ENCODE peak calls at places on chromosomes 5 and 9, in four cellular contexts. P, Q, R and F are unnamed samples.

GRCh38 chr5:14414615-14415515 is 166.7 kb upstream of the OTULINL start:
- DNase-seq in P (no peak), Q (no peak), R (no peak), F (no peak)

GRCh38 chr5:132254321-132254977 is 3.0 kb upstream of the PDLIM4 start:
- DNase-seq in P (no peak), Q (no peak), R (no peak), F (no peak)

GRCh38 chr9:86354882-86355399 is 731 bp upstream of the TUT7 start:
- DNase-seq in P (peak; percentile 28), Q (no peak), R (no peak), F (no peak)

GRCh38 chr5:219492-219891 is 1.4 kb downstream of the SDHA start:
- DNase-seq in P (no peak), Q (no peak), R (no peak), F (no peak)

GRCh38 chr5:149007174-149007573 is 55.7 kb downstream of the SH3TC2 start:
- DNase-seq in P (no peak), Q (no peak), R (no peak), F (no peak)

GRCh38 chr5:169652057-169652456 is 15.0 kb downstream of the DOCK2 start:
- DNase-seq in P (no peak), Q (no peak), R (no peak), F (no peak)

GRCh38 chr5:173800340-173800739 is 87.8 kb upstream of the CPEB4 start:
- DNase-seq in P (no peak), Q (peak; percentile 87), R (no peak), F (no peak)

GRCh38 chr9:33946779-33947535 is 101.7 kb downstream of the UBAP2 start:
- DNase-seq in P (no peak), Q (peak; percentile 96), R (no peak), F (no peak)

GRCh38 chr9:126038790-126039189 is 287.8 kb upstream of the MVB12B start:
- DNase-seq in P (no peak), Q (no peak), R (no peak), F (no peak)

GRCh38 chr9:130328349-130328801 is 62.8 kb downstream of the HMCN2 start:
- DNase-seq in P (no peak), Q (no peak), R (no peak), F (no peak)

GRCh38 chr9:35795701-35796100 is 4.3 kb downstream of the NPR2 start:
- DNase-seq in P (no peak), Q (no peak), R (no peak), F (no peak)

GRCh38 chr9:95425910-95426551 is 90.7 kb downstream of the PTCH1 start:
- DNase-seq in P (peak; percentile 77), Q (peak; percentile 9), R (no peak), F (no peak)

GRCh38 chr9:112569186-112569585 is 82.6 kb downstream of the KIAA1958 start:
- DNase-seq in P (no peak), Q (no peak), R (no peak), F (no peak)

GRCh38 chr9:129379181-129379836 is 201.2 kb upstream of the IER5L start:
- DNase-seq in P (no peak), Q (no peak), R (no peak), F (no peak)

GRCh38 chr5:123720955-123721354 is 209.0 kb downstream of the CSNK1G3 start:
- DNase-seq in P (no peak), Q (no peak), R (no peak), F (no peak)

GRCh38 chr5:71810023-71810422 is 90.9 kb downstream of the CARTPT start:
- DNase-seq in P (no peak), Q (no peak), R (no peak), F (no peak)

GRCh38 chr9:101514056-101514455 is 19.6 kb upstream of the RNF20 start:
- DNase-seq in P (no peak), Q (no peak), R (no peak), F (no peak)

GRCh38 chr5:8458038-8458383 is 589.1 kb downstream of the MTRR start:
- DNase-seq in P (no peak), Q (no peak), R (no peak), F (no peak)

GRCh38 chr5:107917983-107918382 is 247.2 kb upstream of the EFNA5 start:
- DNase-seq in P (no peak), Q (no peak), R (no peak), F (no peak)

GRCh38 chr5:179553875-179554274 is 3.5 kb downstream of the RUFY1 start:
- DNase-seq in P (no peak), Q (peak; percentile 63), R (no peak), F (no peak)

GRCh38 chr5:8770431-8770830 is 775.4 kb downstream of the SEMA5A start:
- DNase-seq in P (no peak), Q (no peak), R (no peak), F (no peak)

GRCh38 chr5:58922392-58923171 is 339.7 kb downstream of the RAB3C start:
- DNase-seq in P (no peak), Q (no peak), R (no peak), F (no peak)

GRCh38 chr5:132474131-132474723 is 16.3 kb downstream of the IRF1 start:
- DNase-seq in P (no peak), Q (no peak), R (no peak), F (no peak)

GRCh38 chr5:75668348-75668895 is 48.8 kb downstream of the POC5 start:
- DNase-seq in P (no peak), Q (no peak), R (no peak), F (no peak)

GRCh38 chr5:150488519-150489357 is 19.2 kb upstream of the NDST1 start:
- DNase-seq in P (no peak), Q (no peak), R (no peak), F (no peak)

GRCh38 chr5:671459-672328 is 21.5 kb downstream of the TPPP start:
- DNase-seq in P (peak; percentile 75), Q (no peak), R (peak; percentile 83), F (peak; percentile 65)

GRCh38 chr5:171367424-171368370 is 20.0 kb upstream of the NPM1 start:
- DNase-seq in P (no peak), Q (peak; percentile 88), R (no peak), F (no peak)

GRCh38 chr5:77644443-77645157 is 6.1 kb upstream of the OTP start:
- DNase-seq in P (no peak), Q (no peak), R (no peak), F (no peak)

DNA sequence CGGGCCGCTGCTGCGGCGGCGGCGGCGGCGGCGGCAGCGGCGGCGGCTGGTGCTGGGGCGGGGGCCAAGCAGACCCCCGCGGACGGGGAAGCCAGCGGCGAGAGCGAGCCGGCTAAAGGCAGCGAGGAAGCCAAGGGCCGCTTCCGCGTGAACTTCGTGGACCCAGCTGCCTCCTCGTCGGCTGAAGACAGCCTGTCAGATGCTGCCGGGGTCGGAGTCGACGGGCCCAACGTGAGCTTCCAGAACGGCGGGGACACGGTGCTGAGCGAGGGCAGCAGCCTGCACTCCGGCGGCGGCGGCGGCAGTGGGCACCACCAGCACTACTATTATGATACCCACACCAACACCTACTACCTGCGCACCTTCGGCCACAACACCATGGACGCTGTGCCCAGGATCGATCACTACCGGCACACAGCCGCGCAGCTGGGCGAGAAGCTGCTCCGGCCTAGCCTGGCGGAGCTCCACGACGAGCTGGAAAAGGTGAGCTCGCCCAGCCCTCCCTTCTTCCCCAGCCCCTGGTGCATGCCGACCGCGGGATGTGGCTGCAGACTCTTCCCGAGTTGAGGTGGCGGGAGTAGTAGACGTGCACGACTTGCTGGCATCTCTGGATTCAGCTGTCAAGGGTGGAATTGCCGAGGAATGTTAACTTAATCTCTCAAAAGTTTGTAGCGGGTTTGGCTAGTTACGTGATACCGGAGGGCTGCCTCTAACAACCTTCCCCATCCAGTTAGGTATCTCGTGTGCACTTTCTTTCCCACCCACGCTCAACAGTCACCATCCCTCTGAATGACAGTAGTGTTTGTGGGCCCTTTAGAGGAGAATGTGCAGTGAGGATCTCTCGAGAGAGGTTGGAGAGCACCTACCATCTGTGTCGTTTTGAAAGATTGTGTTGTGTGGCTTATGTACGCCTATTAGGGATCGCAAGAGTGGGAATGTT is 932 bp downstream of the SLC12A2 start:
- DNase-seq in P (peak; percentile 29), Q (no peak), R (peak; percentile 55), F (peak; percentile 39)
- TF ChIP-seq CTCF in P (no peak), Q (no peak), R (no peak), F (no peak)

GRCh38 chr5:73218552-73219171 is 45.7 kb downstream of the TMEM174 start:
- DNase-seq in P (peak; percentile 44), Q (no peak), R (no peak), F (no peak)
- TF ChIP-seq CTCF in P (peak; percentile 47), Q (peak; percentile 51), R (peak; percentile 26), F (peak; percentile 55)

DNA sequence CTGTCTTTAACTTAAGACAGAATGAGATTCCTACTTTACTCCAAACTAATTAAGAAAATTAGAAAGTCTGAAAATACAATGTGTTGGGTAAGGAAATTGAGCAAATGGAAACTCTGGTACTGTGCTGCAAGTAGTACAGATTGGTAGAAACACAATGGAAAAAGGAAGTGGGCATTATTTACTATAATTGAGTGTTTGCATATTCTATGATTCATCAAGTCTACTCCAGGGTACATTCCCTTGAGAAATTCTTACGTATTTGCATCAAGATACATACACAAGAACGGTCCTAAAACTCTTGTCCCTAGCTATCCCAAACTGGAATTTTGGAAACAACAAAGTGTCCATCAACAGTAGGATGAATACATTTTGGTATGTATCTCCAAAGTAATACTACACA is 123.5 kb upstream of the TARS1 start:
- DNase-seq in P (no peak), Q (no peak), R (no peak), F (no peak)
- TF ChIP-seq CTCF in P (no peak), Q (no peak), R (no peak), F (no peak)

GRCh38 chr9:134169724-134170401 is 5.5 kb upstream of the RNU6ATAC start:
- DNase-seq in P (no peak), Q (no peak), R (no peak), F (no peak)

GRCh38 chr9:134167530-134167931 is 3.2 kb upstream of the RNU6ATAC start:
- DNase-seq in P (no peak), Q (no peak), R (no peak), F (no peak)

GRCh38 chr9:134170525-134171315 is 6.4 kb upstream of the RNU6ATAC start:
- DNase-seq in P (no peak), Q (no peak), R (no peak), F (no peak)

GRCh38 chr9:134169166-134169565 is 4.8 kb upstream of the RNU6ATAC start:
- DNase-seq in P (no peak), Q (no peak), R (no peak), F (no peak)

GRCh38 chr9:134168731-134169130 is 4.4 kb upstream of the RNU6ATAC start:
- DNase-seq in P (no peak), Q (no peak), R (no peak), F (no peak)
- TF ChIP-seq CTCF in P (no peak), Q (peak; percentile 9), R (peak; percentile 21), F (peak; percentile 28)

GRCh38 chr5:140262221-140262620 is 40.7 kb downstream of the PFDN1 start:
- DNase-seq in P (no peak), Q (no peak), R (no peak), F (no peak)

GRCh38 chr5:140262839-140263238 is 40.1 kb downstream of the PFDN1 start:
- DNase-seq in P (no peak), Q (no peak), R (no peak), F (no peak)

GRCh38 chr5:140260089-140260656 is 42.7 kb downstream of the PFDN1 start:
- DNase-seq in P (no peak), Q (no peak), R (no peak), F (no peak)

GRCh38 chr5:140259509-140259908 is 43.4 kb downstream of the PFDN1 start:
- DNase-seq in P (no peak), Q (no peak), R (no peak), F (no peak)

GRCh38 chr5:140261403-140262171 is 41.3 kb downstream of the PFDN1 start:
- DNase-seq in P (peak; percentile 93), Q (peak; percentile 77), R (no peak), F (no peak)
- TF ChIP-seq CTCF in P (no peak), Q (peak; percentile 22), R (no peak), F (no peak)

GRCh38 chr5:176405656-176406435 is 10.5 kb downstream of the CLTB start:
- DNase-seq in P (no peak), Q (no peak), R (no peak), F (no peak)
- TF ChIP-seq CTCF in P (peak; percentile 16), Q (peak; percentile 2), R (no peak), F (peak; percentile 49)